ENCODE peak calls at places on chromosomes 6 and 20, in eight cellular contexts. J is body of pancreas; A is GM06990; M is cardiac muscle cell; L is naive thymus-derived CD4-positive, alpha-beta T cell; T is heart right ventricle; B is adipocyte; N is HL-60. S is an unnamed sample.

GRCh38 chr20:34713194-34713943 is 9.2 kb downstream of the TP53INP2 start:
- DNase-seq in J (no peak), A (peak), M (peak), L (no peak), T (peak), B (peak), N (no peak), S (peak)

GRCh38 chr6:88538130-88538706 is 372.1 kb upstream of the CNR1 start:
- DNase-seq in J (no peak), A (no peak), M (peak), L (no peak), T (no peak), B (peak), N (peak), S (peak)

GRCh38 chr6:140364916-140365315 is 990.5 kb upstream of the CITED2 start:
- DNase-seq in J (no peak), A (no peak), M (no peak), L (no peak), T (no peak), B (no peak), N (no peak), S (no peak)

GRCh38 chr20:50303573-50304500 is 113.2 kb downstream of the CEBPB start:
- DNase-seq in J (peak), A (no peak), M (peak), L (no peak), T (peak), B (peak), N (peak), S (peak)

GRCh38 chr6:11258260-11259237 is 26.1 kb upstream of the NEDD9 start:
- DNase-seq in J (no peak), A (no peak), M (no peak), L (peak), T (no peak), B (no peak), N (no peak), S (no peak)

GRCh38 chr6:3499603-3500002 is 42.8 kb upstream of the SLC22A23 start:
- DNase-seq in J (no peak), A (no peak), M (no peak), L (no peak), T (no peak), B (no peak), N (no peak), S (no peak)

GRCh38 chr6:107704377-107705013 is 119.6 kb downstream of the SCML4 start:
- DNase-seq in J (peak), A (no peak), M (peak), L (no peak), T (peak), B (peak), N (peak), S (peak)

GRCh38 chr20:19212524-19213502 is at the start of gene SLC24A3:
- DNase-seq in J (peak), A (peak), M (peak), L (no peak), T (peak), B (peak), N (peak), S (peak)

GRCh38 chr6:137928286-137928685 is 61.2 kb downstream of the TNFAIP3 start:
- DNase-seq in J (no peak), A (no peak), M (no peak), L (no peak), T (no peak), B (no peak), N (peak), S (no peak)

GRCh38 chr20:18263723-18264122 is 24.6 kb upstream of the ZNF133 start:
- DNase-seq in J (no peak), A (no peak), M (no peak), L (no peak), T (no peak), B (no peak), N (no peak), S (no peak)

GRCh38 chr20:48928832-48929725 is 7.6 kb downstream of the ARFGEF2 start:
- DNase-seq in J (no peak), A (no peak), M (peak), L (no peak), T (peak), B (peak), N (no peak), S (no peak)

GRCh38 chr6:39934060-39934757 is at the start of gene MOCS1:
- DNase-seq in J (peak), A (no peak), M (peak), L (peak), T (peak), B (peak), N (no peak), S (peak)

GRCh38 chr6:62265906-62266305 is 20.1 kb downstream of the KHDRBS2 start:
- DNase-seq in J (no peak), A (no peak), M (no peak), L (no peak), T (no peak), B (no peak), N (no peak), S (no peak)

GRCh38 chr6:111721677-111722219 is 116.1 kb upstream of the TRAF3IP2 start:
- DNase-seq in J (peak), A (no peak), M (peak), L (no peak), T (no peak), B (peak), N (peak), S (peak)

GRCh38 chr20:58875541-58876134 is 23.1 kb downstream of the GNAS start:
- DNase-seq in J (no peak), A (no peak), M (no peak), L (no peak), T (no peak), B (peak), N (no peak), S (no peak)

GRCh38 chr6:35292494-35292893 is 5.1 kb upstream of the DEF6 start:
- DNase-seq in J (no peak), A (no peak), M (no peak), L (no peak), T (no peak), B (no peak), N (no peak), S (no peak)

GRCh38 chr20:25466846-25467245 is 59.4 kb downstream of the GINS1 start:
- DNase-seq in J (no peak), A (no peak), M (no peak), L (no peak), T (no peak), B (no peak), N (no peak), S (no peak)

GRCh38 chr20:47093567-47093966 is 198.9 kb downstream of the EYA2 start:
- DNase-seq in J (no peak), A (no peak), M (no peak), L (no peak), T (no peak), B (no peak), N (no peak), S (no peak)

GRCh38 chr6:3320238-3320637 is 61.5 kb downstream of the PSMG4 start:
- DNase-seq in J (no peak), A (no peak), M (no peak), L (no peak), T (no peak), B (no peak), N (no peak), S (no peak)

DNA sequence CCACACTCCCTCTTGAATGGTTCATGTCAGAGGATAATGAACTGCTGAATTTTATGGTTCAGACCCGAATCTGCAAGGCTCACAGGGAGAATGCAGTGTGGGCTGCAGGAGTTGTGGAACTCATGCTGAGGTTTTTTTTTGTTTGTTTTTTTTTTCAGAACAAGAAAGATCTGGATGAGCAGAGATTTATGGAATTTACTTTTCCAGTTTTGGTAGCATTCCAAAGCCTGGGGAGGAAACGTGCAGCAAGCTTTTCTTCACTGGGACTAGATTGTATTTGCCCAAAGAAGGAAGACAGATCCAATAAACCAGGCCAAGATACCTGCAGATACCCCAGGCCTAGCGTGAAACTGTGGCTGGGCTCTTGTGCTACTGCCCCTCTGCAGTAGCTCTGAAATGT is 223.9 kb upstream of the TAB2 start:
- DNase-seq in J (no peak), A (no peak), M (peak), L (no peak), T (no peak), B (peak), N (no peak), S (no peak)
- H3K4me3 ChIP-seq in J (no peak), A (no peak), M (no peak), L (no peak), T (no peak), B (no peak), N (no peak), S (no peak)

GRCh38 chr20:2234788-2235187 is 61.0 kb upstream of the TGM3 start:
- DNase-seq in J (no peak), A (no peak), M (no peak), L (no peak), T (no peak), B (no peak), N (no peak), S (no peak)
- H3K4me3 ChIP-seq in J (no peak), A (no peak), M (no peak), L (no peak), T (no peak), B (no peak), N (no peak), S (no peak)

GRCh38 chr20:53752971-53753879 is 159.6 kb upstream of the ZNF217 start:
- DNase-seq in J (no peak), A (no peak), M (no peak), L (no peak), T (no peak), B (no peak), N (no peak), S (no peak)

GRCh38 chr20:53749499-53749898 is 155.9 kb upstream of the ZNF217 start:
- DNase-seq in J (no peak), A (no peak), M (no peak), L (no peak), T (no peak), B (no peak), N (no peak), S (no peak)

GRCh38 chr20:53750827-53751393 is 157.3 kb upstream of the ZNF217 start:
- DNase-seq in J (no peak), A (no peak), M (peak), L (no peak), T (no peak), B (peak), N (no peak), S (no peak)

GRCh38 chr20:53752583-53752970 is 158.9 kb upstream of the ZNF217 start:
- DNase-seq in J (no peak), A (no peak), M (no peak), L (no peak), T (no peak), B (no peak), N (no peak), S (no peak)

GRCh38 chr20:53751394-53752368 is 158.0 kb upstream of the ZNF217 start:
- DNase-seq in J (no peak), A (peak), M (peak), L (peak), T (no peak), B (no peak), N (peak), S (no peak)
- H3K4me3 ChIP-seq in J (no peak), A (no peak), M (no peak), L (no peak), T (no peak), B (peak), N (no peak), S (no peak)

GRCh38 chr6:114343782-114344144 is 940 bp upstream of the HS3ST5 start:
- DNase-seq in J (no peak), A (no peak), M (no peak), L (no peak), T (no peak), B (no peak), N (no peak), S (no peak)
- H3K4me3 ChIP-seq in J (no peak), A (no peak), M (peak), L (no peak), T (no peak), B (peak), N (no peak), S (no peak)

GRCh38 chr6:26355366-26355765 is 9.6 kb upstream of the BTN3A2 start:
- DNase-seq in J (no peak), A (no peak), M (no peak), L (no peak), T (no peak), B (no peak), N (no peak), S (peak)

GRCh38 chr6:26362093-26362835 is 2.7 kb upstream of the BTN3A2 start:
- DNase-seq in J (no peak), A (no peak), M (no peak), L (no peak), T (no peak), B (no peak), N (no peak), S (no peak)

GRCh38 chr6:26361544-26361943 is 3.5 kb upstream of the BTN3A2 start:
- DNase-seq in J (no peak), A (no peak), M (no peak), L (no peak), T (no peak), B (no peak), N (no peak), S (no peak)

GRCh38 chr6:26360451-26361416 is 4.3 kb upstream of the BTN3A2 start:
- DNase-seq in J (no peak), A (peak), M (no peak), L (peak), T (no peak), B (no peak), N (no peak), S (no peak)

DNA sequence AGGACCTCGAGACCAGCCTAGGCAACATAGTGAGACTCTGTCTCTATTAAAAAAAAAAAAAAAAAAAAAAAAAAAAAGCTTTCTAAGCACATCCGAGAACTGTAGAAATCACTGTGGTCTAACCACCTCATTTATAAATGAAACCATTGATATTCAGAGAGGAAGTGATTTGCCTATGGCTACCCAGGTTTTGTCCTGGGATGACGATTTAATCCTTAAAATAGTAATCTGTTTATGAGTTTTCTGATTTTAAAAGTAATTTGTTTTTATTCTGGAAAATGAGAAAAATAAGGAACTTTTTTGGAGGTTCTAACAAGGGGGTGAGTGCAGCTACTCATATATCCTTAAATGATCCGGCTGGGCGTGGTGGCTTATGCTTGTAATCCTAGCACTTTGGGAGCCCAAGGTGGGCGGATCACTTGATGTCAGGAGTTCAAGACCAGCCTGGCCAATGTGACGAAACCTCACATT is 6.5 kb upstream of the BTN3A2 start:
- DNase-seq in J (no peak), A (peak), M (no peak), L (no peak), T (no peak), B (no peak), N (no peak), S (no peak)
- H3K4me3 ChIP-seq in J (no peak), A (no peak), M (no peak), L (no peak), T (no peak), B (no peak), N (no peak), S (no peak)

GRCh38 chr6:85591207-85591606 is 2.5 kb downstream of the SNX14 start:
- DNase-seq in J (no peak), A (no peak), M (no peak), L (no peak), T (no peak), B (no peak), N (no peak), S (no peak)
- H3K4me3 ChIP-seq in J (no peak), A (no peak), M (no peak), L (no peak), T (no peak), B (no peak), N (no peak), S (no peak)

S was measured in testis.